ENCODE peak calls at places on chromosomes 4 and X, in seven cellular contexts. One of them, this sample, is unnamed. For H3K9me3, the result is how much of the 10 kb centered on the place peaks cover.

GRCh38 chr4:85398276-85398675 is 76.7 kb upstream of the ARHGAP24 start:
- DNase-seq in pancreas: no peak
- DNase-seq in CD8-positive, alpha-beta memory T cell: no peak
- DNase-seq in aorta: no peak
- DNase-seq in tibial artery: no peak
- DNase-seq in fibroblast of lung: peak
- DNase-seq in left ventricle myocardium inferior: no peak
- DNase-seq in this sample: no peak

GRCh38 chr4:125639182-125639621 is 324.4 kb downstream of the FAT4 start:
- DNase-seq in pancreas: no peak
- DNase-seq in tibial artery: no peak
- DNase-seq in aorta: peak
- DNase-seq in left ventricle myocardium inferior: peak
- DNase-seq in CD8-positive, alpha-beta memory T cell: no peak
- DNase-seq in fibroblast of lung: peak
- DNase-seq in this sample: peak

GRCh38 chr4:73606465-73606974 is 13.7 kb downstream of the RASSF6 start:
- DNase-seq in left ventricle myocardium inferior: no peak
- DNase-seq in tibial artery: no peak
- DNase-seq in fibroblast of lung: no peak
- DNase-seq in aorta: no peak
- DNase-seq in pancreas: no peak
- DNase-seq in CD8-positive, alpha-beta memory T cell: no peak
- DNase-seq in this sample: no peak

GRCh38 chrX:104987063-104987462 is 233.4 kb downstream of the TEX13A start:
- DNase-seq in tibial artery: no peak
- DNase-seq in left ventricle myocardium inferior: no peak
- DNase-seq in fibroblast of lung: peak
- DNase-seq in CD8-positive, alpha-beta memory T cell: no peak
- DNase-seq in aorta: no peak
- DNase-seq in pancreas: no peak
- DNase-seq in this sample: no peak

GRCh38 chr4:10120943-10121567 is 4.5 kb upstream of the WDR1 start:
- DNase-seq in CD8-positive, alpha-beta memory T cell: no peak
- DNase-seq in tibial artery: no peak
- DNase-seq in left ventricle myocardium inferior: no peak
- DNase-seq in fibroblast of lung: no peak
- DNase-seq in pancreas: no peak
- DNase-seq in aorta: no peak
- DNase-seq in this sample: peak

GRCh38 chr4:185395255-185395955 is at the start of gene LRP2BP:
- DNase-seq in tibial artery: no peak
- DNase-seq in CD8-positive, alpha-beta memory T cell: peak
- DNase-seq in aorta: no peak
- DNase-seq in fibroblast of lung: peak
- DNase-seq in left ventricle myocardium inferior: no peak
- DNase-seq in pancreas: no peak
- DNase-seq in this sample: no peak

GRCh38 chr4:172962564-172963353 is 205.9 kb upstream of the GALNT7 start:
- DNase-seq in left ventricle myocardium inferior: no peak
- DNase-seq in CD8-positive, alpha-beta memory T cell: no peak
- DNase-seq in fibroblast of lung: peak
- DNase-seq in tibial artery: peak
- DNase-seq in pancreas: peak
- DNase-seq in aorta: no peak
- DNase-seq in this sample: peak

GRCh38 chrX:23844502-23845138 is 61.6 kb downstream of the SAT1 start:
- DNase-seq in left ventricle myocardium inferior: no peak
- DNase-seq in tibial artery: peak
- DNase-seq in pancreas: no peak
- DNase-seq in fibroblast of lung: peak
- DNase-seq in aorta: no peak
- DNase-seq in CD8-positive, alpha-beta memory T cell: no peak
- DNase-seq in this sample: no peak

GRCh38 chr4:99248714-99249113 is 29.7 kb upstream of the ADH6 start:
- DNase-seq in aorta: no peak
- DNase-seq in fibroblast of lung: peak
- DNase-seq in tibial artery: no peak
- DNase-seq in pancreas: no peak
- DNase-seq in left ventricle myocardium inferior: no peak
- DNase-seq in CD8-positive, alpha-beta memory T cell: no peak
- DNase-seq in this sample: no peak

GRCh38 chr4:10926025-10926424 is 241.5 kb upstream of the CLNK start:
- DNase-seq in pancreas: no peak
- DNase-seq in left ventricle myocardium inferior: no peak
- DNase-seq in tibial artery: no peak
- DNase-seq in aorta: no peak
- DNase-seq in CD8-positive, alpha-beta memory T cell: no peak
- DNase-seq in fibroblast of lung: peak
- DNase-seq in this sample: no peak

GRCh38 chr4:82519776-82520175 is 42.0 kb downstream of the TMEM150C start:
- DNase-seq in tibial artery: no peak
- DNase-seq in left ventricle myocardium inferior: no peak
- DNase-seq in CD8-positive, alpha-beta memory T cell: no peak
- DNase-seq in aorta: no peak
- DNase-seq in fibroblast of lung: peak
- DNase-seq in pancreas: no peak
- DNase-seq in this sample: no peak

GRCh38 chr4:140027135-140027534 is 126.8 kb downstream of the MAML3 start:
- DNase-seq in aorta: no peak
- DNase-seq in left ventricle myocardium inferior: no peak
- DNase-seq in fibroblast of lung: no peak
- DNase-seq in pancreas: no peak
- DNase-seq in tibial artery: no peak
- DNase-seq in CD8-positive, alpha-beta memory T cell: no peak
- DNase-seq in this sample: no peak

GRCh38 chr4:6437682-6438264 is 34.6 kb downstream of the PPP2R2C start:
- DNase-seq in left ventricle myocardium inferior: no peak
- DNase-seq in CD8-positive, alpha-beta memory T cell: no peak
- DNase-seq in aorta: peak
- DNase-seq in fibroblast of lung: no peak
- DNase-seq in tibial artery: no peak
- DNase-seq in pancreas: no peak
- DNase-seq in this sample: no peak

GRCh38 chrX:10769165-10769564 is 148.8 kb upstream of the MID1 start:
- DNase-seq in left ventricle myocardium inferior: no peak
- DNase-seq in tibial artery: no peak
- DNase-seq in fibroblast of lung: peak
- DNase-seq in aorta: no peak
- DNase-seq in pancreas: no peak
- DNase-seq in CD8-positive, alpha-beta memory T cell: no peak
- DNase-seq in this sample: no peak

GRCh38 chrX:107374116-107374515 is 75.3 kb upstream of the FRMPD3 start:
- DNase-seq in fibroblast of lung: no peak
- DNase-seq in left ventricle myocardium inferior: no peak
- DNase-seq in tibial artery: no peak
- DNase-seq in pancreas: no peak
- DNase-seq in CD8-positive, alpha-beta memory T cell: no peak
- DNase-seq in aorta: no peak
- DNase-seq in this sample: no peak

GRCh38 chr4:169399976-169400767 is 129.4 kb upstream of the SH3RF1 start:
- DNase-seq in pancreas: no peak
- DNase-seq in tibial artery: no peak
- DNase-seq in fibroblast of lung: no peak
- DNase-seq in left ventricle myocardium inferior: no peak
- DNase-seq in aorta: no peak
- DNase-seq in CD8-positive, alpha-beta memory T cell: no peak
- DNase-seq in this sample: no peak

GRCh38 chr4:169407217-169407845 is 136.6 kb upstream of the SH3RF1 start:
- DNase-seq in CD8-positive, alpha-beta memory T cell: no peak
- DNase-seq in pancreas: no peak
- DNase-seq in aorta: no peak
- DNase-seq in fibroblast of lung: peak
- DNase-seq in tibial artery: no peak
- DNase-seq in left ventricle myocardium inferior: no peak
- DNase-seq in this sample: no peak

GRCh38 chr4:169400832-169401231 is 130.1 kb upstream of the SH3RF1 start:
- DNase-seq in aorta: no peak
- DNase-seq in tibial artery: no peak
- DNase-seq in pancreas: no peak
- DNase-seq in CD8-positive, alpha-beta memory T cell: no peak
- DNase-seq in left ventricle myocardium inferior: no peak
- DNase-seq in fibroblast of lung: no peak
- DNase-seq in this sample: no peak

DNA sequence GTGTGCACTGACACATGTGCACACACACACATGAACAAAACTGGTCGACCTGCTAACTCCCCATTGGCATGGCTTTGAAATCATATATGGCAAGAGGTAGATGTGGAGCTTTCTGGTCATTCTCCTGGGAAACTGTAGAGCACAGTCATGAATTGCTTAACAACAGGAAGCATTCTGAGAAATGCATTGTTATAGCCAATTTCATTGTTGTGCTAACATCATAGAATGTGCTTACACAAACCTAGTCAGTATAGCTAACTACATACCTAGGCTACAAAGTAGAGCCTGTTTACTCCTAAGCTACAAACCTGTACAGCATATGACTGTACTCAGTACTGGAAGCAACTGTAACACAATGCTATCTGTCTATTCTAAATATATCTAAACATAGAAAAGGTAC is 134.2 kb upstream of the SH3RF1 start:
- DNase-seq in fibroblast of lung: no peak
- DNase-seq in tibial artery: no peak
- DNase-seq in CD8-positive, alpha-beta memory T cell: no peak
- DNase-seq in left ventricle myocardium inferior: no peak
- DNase-seq in aorta: no peak
- DNase-seq in pancreas: no peak
- DNase-seq in this sample: no peak
- H3K9me3 ChIP-seq in fibroblast of lung: under half
- H3K9me3 ChIP-seq in tibial artery: under half
- H3K9me3 ChIP-seq in CD8-positive, alpha-beta memory T cell: under half
- H3K9me3 ChIP-seq in left ventricle myocardium inferior: under half
- H3K9me3 ChIP-seq in aorta: under half
- H3K9me3 ChIP-seq in pancreas: under half
- H3K9me3 ChIP-seq in this sample: under half

DNA sequence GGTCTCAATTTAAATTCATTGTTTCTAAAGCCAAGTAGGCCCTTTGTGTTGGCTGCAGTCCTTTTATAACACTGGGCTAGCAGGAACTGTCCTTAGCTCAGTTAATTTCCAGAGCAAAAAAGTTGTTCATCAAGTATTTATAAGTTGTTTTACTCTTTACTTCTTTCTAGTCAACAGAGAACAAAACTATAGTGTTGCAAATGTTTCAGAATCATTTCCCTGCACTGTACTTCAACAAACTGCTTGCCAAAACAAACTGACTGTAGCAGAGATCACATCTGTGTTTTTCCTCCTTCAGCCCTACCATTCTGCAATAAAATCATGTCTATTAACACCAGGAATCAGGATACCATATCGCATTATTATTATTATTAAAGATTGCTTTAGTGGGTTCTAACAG is 168.5 kb upstream of the SH3RF1 start:
- DNase-seq in fibroblast of lung: peak
- DNase-seq in tibial artery: no peak
- DNase-seq in aorta: no peak
- DNase-seq in pancreas: no peak
- DNase-seq in left ventricle myocardium inferior: no peak
- DNase-seq in CD8-positive, alpha-beta memory T cell: no peak
- DNase-seq in this sample: no peak
- H3K9me3 ChIP-seq in fibroblast of lung: under half
- H3K9me3 ChIP-seq in tibial artery: under half
- H3K9me3 ChIP-seq in aorta: under half
- H3K9me3 ChIP-seq in pancreas: under half
- H3K9me3 ChIP-seq in left ventricle myocardium inferior: under half
- H3K9me3 ChIP-seq in CD8-positive, alpha-beta memory T cell: under half
- H3K9me3 ChIP-seq in this sample: under half

DNA sequence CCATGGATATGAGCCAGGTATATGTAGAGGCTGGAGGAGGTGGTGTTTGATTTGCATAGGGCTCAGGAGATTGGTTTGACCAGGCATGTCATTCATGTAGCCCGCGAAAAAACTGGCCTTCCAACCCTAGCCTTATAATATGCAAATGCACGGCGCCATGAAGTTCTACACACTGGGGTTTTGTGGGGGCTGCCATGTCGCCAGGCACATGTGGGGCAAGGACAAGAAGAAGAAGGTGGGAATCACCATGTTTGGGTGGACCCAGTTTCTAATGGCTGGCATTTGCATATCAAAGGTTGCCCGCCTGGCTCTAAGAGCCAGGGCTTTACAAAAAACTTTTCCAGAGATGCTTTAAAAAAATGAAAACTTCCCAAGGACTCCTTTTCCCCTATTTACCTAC is 1251.0 kb downstream of the PCDH18 start:
- DNase-seq in pancreas: no peak
- DNase-seq in tibial artery: no peak
- DNase-seq in left ventricle myocardium inferior: no peak
- DNase-seq in CD8-positive, alpha-beta memory T cell: no peak
- DNase-seq in fibroblast of lung: no peak
- DNase-seq in aorta: no peak
- DNase-seq in this sample: no peak
- H3K9me3 ChIP-seq in pancreas: under half
- H3K9me3 ChIP-seq in tibial artery: under half
- H3K9me3 ChIP-seq in left ventricle myocardium inferior: under half
- H3K9me3 ChIP-seq in CD8-positive, alpha-beta memory T cell: under half
- H3K9me3 ChIP-seq in fibroblast of lung: under half
- H3K9me3 ChIP-seq in aorta: under half
- H3K9me3 ChIP-seq in this sample: under half

GRCh38 chr4:12173496-12173895 is 744.8 kb upstream of the HS3ST1 start:
- DNase-seq in CD8-positive, alpha-beta memory T cell: no peak
- DNase-seq in left ventricle myocardium inferior: no peak
- DNase-seq in pancreas: no peak
- DNase-seq in aorta: no peak
- DNase-seq in tibial artery: no peak
- DNase-seq in fibroblast of lung: no peak
- DNase-seq in this sample: no peak

GRCh38 chr4:12170308-12170707 is 741.6 kb upstream of the HS3ST1 start:
- DNase-seq in pancreas: no peak
- DNase-seq in fibroblast of lung: no peak
- DNase-seq in left ventricle myocardium inferior: no peak
- DNase-seq in CD8-positive, alpha-beta memory T cell: no peak
- DNase-seq in tibial artery: no peak
- DNase-seq in aorta: no peak
- DNase-seq in this sample: no peak

DNA sequence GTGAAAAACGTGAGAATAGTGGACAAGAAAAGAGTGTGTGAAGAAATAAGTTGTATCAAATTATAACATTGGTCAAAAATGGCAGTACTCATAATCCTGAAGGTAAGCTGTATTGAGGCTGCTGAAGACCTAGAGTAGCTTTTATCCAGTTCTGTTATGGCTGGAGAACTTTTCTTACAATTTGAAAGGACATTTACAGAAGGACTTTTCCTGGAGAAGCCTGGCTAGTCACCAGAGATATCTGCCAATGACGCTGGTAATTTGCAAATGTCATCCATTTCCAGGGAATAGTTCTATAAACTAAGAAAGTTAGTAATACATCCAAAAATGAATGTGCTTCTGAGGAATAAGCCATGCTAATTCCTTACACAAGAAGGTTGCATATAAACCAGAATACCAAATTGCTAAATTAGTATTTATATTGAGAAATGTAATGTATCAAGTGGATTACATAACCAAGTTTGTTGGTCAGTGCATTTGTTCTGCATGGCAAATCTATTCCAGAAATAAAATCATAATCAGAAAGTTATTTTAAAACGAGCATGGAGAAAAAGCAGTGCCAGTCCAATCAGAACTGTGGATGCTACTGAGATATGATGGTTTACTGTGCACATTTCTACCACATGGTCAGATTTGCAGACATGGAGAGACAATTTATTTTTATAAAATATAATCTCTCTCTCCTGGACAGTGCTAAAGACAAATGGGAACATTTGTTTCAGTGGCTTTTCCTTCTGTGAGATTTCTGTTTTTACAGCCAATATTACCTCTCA is 743.7 kb upstream of the HS3ST1 start:
- DNase-seq in left ventricle myocardium inferior: no peak
- DNase-seq in pancreas: no peak
- DNase-seq in CD8-positive, alpha-beta memory T cell: no peak
- DNase-seq in aorta: no peak
- DNase-seq in fibroblast of lung: no peak
- DNase-seq in tibial artery: no peak
- DNase-seq in this sample: no peak
- H3K9me3 ChIP-seq in left ventricle myocardium inferior: under half
- H3K9me3 ChIP-seq in pancreas: under half
- H3K9me3 ChIP-seq in CD8-positive, alpha-beta memory T cell: under half
- H3K9me3 ChIP-seq in aorta: under half
- H3K9me3 ChIP-seq in fibroblast of lung: under half
- H3K9me3 ChIP-seq in tibial artery: under half
- H3K9me3 ChIP-seq in this sample: under half